ENCODE peak calls at places on chromosomes 6 and 20, in six cellular contexts. F is esophagus squamous epithelium; H is SW 1271; R is activated CD4-positive, alpha-beta T cell treated with anti-CD3 and anti-CD28 coated beads, Interleukin-2, amount 50 U/mL, for 1 hour; W is stimulated activated CD4-positive, alpha-beta T cell treated with anti-CD3 and anti-CD28 coated beads, Interleukin-1b, Interleukin-23, amount 100 ng/mL, for 24 hours; P is GM10248. N is an unnamed sample.

GRCh38 chr20:19211661-19212523 is 550 bp upstream of the SLC24A3 start:
- DNase-seq in F (no peak), H (no peak), R (no peak), W (no peak), P (no peak), N (no peak)

GRCh38 chr6:146768722-146769121 is 169.9 kb downstream of the ADGB start:
- DNase-seq in F (no peak), H (no peak), R (no peak), W (no peak), P (no peak), N (no peak)

GRCh38 chr6:104284872-104285271 is 574.8 kb downstream of the HACE1 start:
- DNase-seq in F (no peak), H (no peak), R (no peak), W (no peak), P (no peak), N (no peak)

GRCh38 chr20:22312744-22313346 is 271.5 kb downstream of the FOXA2 start:
- DNase-seq in F (no peak), H (peak), R (no peak), W (no peak), P (no peak), N (no peak)

GRCh38 chr6:13112921-13113320 is 215.4 kb downstream of the TBC1D7 start:
- DNase-seq in F (no peak), H (no peak), R (no peak), W (no peak), P (no peak), N (no peak)

GRCh38 chr6:47276377-47276776 is 33.3 kb downstream of the TNFRSF21 start:
- DNase-seq in F (no peak), H (no peak), R (no peak), W (no peak), P (no peak), N (no peak)

GRCh38 chr6:112214749-112215269 is 39.6 kb downstream of the LAMA4 start:
- DNase-seq in F (no peak), H (no peak), R (no peak), W (no peak), P (no peak), N (no peak)

GRCh38 chr6:42403831-42404230 is 47.9 kb downstream of the TRERF1 start:
- DNase-seq in F (no peak), H (no peak), R (no peak), W (no peak), P (no peak), N (no peak)

GRCh38 chr6:336159-337114 is 44.1 kb downstream of the DUSP22 start:
- DNase-seq in F (no peak), H (no peak), R (no peak), W (no peak), P (peak), N (no peak)